ENCODE peak calls at places on chromosome 13, in eight cellular contexts. S, B, R, W, I, J, M and K are unnamed samples.

GRCh38 chr13:85586422-85586831 is 212.8 kb downstream of the SLITRK6 start:
- DNase-seq in R (no peak), W (no peak), I (peak), S (peak), M (no peak), J (no peak), B (peak), K (no peak)

GRCh38 chr13:39107484-39108040 is 69.3 kb downstream of the NHLRC3 start:
- DNase-seq in W (no peak), J (no peak), B (no peak), S (no peak), R (no peak), M (no peak), I (no peak), K (peak)

GRCh38 chr13:34833562-34834182 is 108.4 kb upstream of the NBEA start:
- DNase-seq in B (no peak), J (no peak), M (no peak), S (peak), I (no peak), W (peak), R (no peak), K (peak)

GRCh38 chr13:104833221-104833620 is 1702.2 kb downstream of the EFNB2 start:
- DNase-seq in W (no peak), J (no peak), I (no peak), M (no peak), S (no peak), B (no peak), R (no peak), K (no peak)

GRCh38 chr13:52447815-52448552 is 2.5 kb downstream of the VPS36 start:
- DNase-seq in I (no peak), R (no peak), B (no peak), J (no peak), S (no peak), M (no peak), W (no peak), K (peak)

GRCh38 chr13:61255035-61255796 is 160.4 kb downstream of the PCDH20 start:
- DNase-seq in I (no peak), M (no peak), S (no peak), J (no peak), W (peak), R (no peak), B (no peak), K (peak)

GRCh38 chr13:75687145-75687763 is 51.1 kb downstream of the LMO7 start:
- DNase-seq in W (no peak), B (no peak), J (no peak), M (no peak), R (no peak), S (peak), I (no peak), K (peak)

GRCh38 chr13:50617134-50617721 is 226.3 kb downstream of the DLEU7 start:
- DNase-seq in S (peak), W (no peak), M (no peak), R (no peak), J (no peak), B (peak), I (no peak), K (no peak)

GRCh38 chr13:73902296-73902695 is 231.9 kb downstream of the KLF12 start:
- DNase-seq in I (no peak), R (no peak), B (no peak), W (no peak), J (no peak), M (no peak), S (no peak), K (peak)

GRCh38 chr13:80551650-80552497 is 210.9 kb upstream of the SPRY2 start:
- DNase-seq in I (no peak), R (no peak), W (no peak), B (no peak), S (no peak), M (no peak), J (no peak), K (no peak)

GRCh38 chr13:59641758-59642157 is 522.0 kb downstream of the DIAPH3 start:
- DNase-seq in I (no peak), R (no peak), W (no peak), S (no peak), B (no peak), J (no peak), M (no peak), K (peak)

GRCh38 chr13:21336609-21337008 is 122.5 kb downstream of the ZDHHC20 start:
- DNase-seq in S (no peak), I (no peak), W (peak), M (no peak), B (no peak), J (no peak), R (no peak), K (no peak)

GRCh38 chr13:59425211-59425721 is 738.5 kb downstream of the DIAPH3 start:
- DNase-seq in S (peak), J (no peak), M (no peak), B (no peak), W (no peak), I (peak), R (no peak), K (no peak)

GRCh38 chr13:66154981-66155380 is 1075.2 kb downstream of the PCDH9 start:
- DNase-seq in J (no peak), I (no peak), S (peak), M (no peak), R (no peak), W (no peak), B (no peak), K (no peak)

GRCh38 chr13:26460652-26461051 is 96.8 kb upstream of the WASF3 start:
- DNase-seq in J (no peak), M (no peak), S (peak), I (no peak), B (no peak), R (no peak), W (no peak), K (no peak)

GRCh38 chr13:45055902-45056648 is 64.2 kb upstream of the GTF2F2 start:
- DNase-seq in M (no peak), R (no peak), W (no peak), J (no peak), S (peak), B (peak), I (no peak), K (no peak)

GRCh38 chr13:74068471-74068870 is 65.7 kb downstream of the KLF12 start:
- DNase-seq in S (no peak), R (no peak), M (no peak), J (no peak), B (no peak), W (no peak), I (no peak), K (no peak)

GRCh38 chr13:102401305-102401704 is 543 bp downstream of the FGF14 start:
- DNase-seq in W (no peak), S (no peak), B (no peak), J (no peak), M (no peak), I (no peak), R (no peak), K (no peak)

GRCh38 chr13:51518847-51519246 is 65.4 kb upstream of the WDFY2 start:
- DNase-seq in M (no peak), J (no peak), I (no peak), B (no peak), W (no peak), R (no peak), S (peak), K (no peak)

GRCh38 chr13:66152596-66152995 is 1077.5 kb downstream of the PCDH9 start:
- DNase-seq in B (no peak), J (no peak), R (no peak), W (no peak), M (no peak), S (no peak), I (no peak), K (no peak)

DNA sequence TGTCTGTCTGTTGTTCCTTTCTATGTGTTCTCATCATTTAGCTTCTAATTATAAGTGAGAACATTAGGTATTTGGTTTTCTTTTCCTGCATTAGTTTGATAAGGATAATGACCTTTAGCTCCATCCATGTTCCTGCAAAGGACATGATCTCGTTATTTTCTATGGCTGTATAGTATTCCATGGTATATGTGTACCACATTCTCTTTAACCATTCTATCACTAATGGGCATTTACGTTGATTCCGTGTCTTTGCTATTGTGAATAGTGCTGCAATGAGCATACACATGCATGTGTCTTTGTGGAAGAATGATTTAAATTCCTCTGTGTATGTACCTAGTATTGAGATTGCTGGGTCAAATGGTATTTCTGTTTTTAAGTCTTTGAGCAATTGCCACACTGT is 1799.7 kb downstream of the SLITRK5 start:
- DNase-seq in M (no peak), W (no peak), S (no peak), B (no peak), R (no peak), J (no peak), I (no peak), K (no peak)
- H3K27ac ChIP-seq in M (no peak), W (no peak), S (no peak), B (no peak), R (no peak), J (no peak), I (no peak), K (no peak)

GRCh38 chr13:64684685-64685431 is 2545.3 kb downstream of the PCDH9 start:
- DNase-seq in B (no peak), S (peak), M (no peak), J (no peak), R (no peak), W (peak), I (no peak), K (no peak)
- H3K27ac ChIP-seq in B (no peak), S (no peak), M (no peak), J (no peak), R (no peak), W (peak), I (no peak), K (no peak)

DNA sequence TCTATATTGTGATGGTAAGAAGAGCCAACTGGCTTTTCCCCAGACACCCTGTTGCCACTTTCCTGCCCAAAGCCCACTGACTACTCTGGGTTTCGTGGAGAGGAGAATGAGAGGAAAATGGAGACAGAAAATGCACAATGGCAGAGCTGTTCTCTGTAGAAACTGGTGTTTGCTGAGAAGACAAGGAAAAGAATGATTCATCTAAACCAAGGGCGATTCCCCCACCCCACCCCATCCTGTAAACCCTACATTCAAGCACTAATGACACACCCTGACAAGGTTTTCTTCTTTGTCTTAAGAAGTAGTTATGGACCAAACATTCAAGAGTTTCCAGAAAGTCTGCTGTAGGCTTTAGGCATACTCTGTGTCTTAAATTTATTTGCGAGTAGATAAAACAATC is 68.8 kb downstream of the DOCK9 start:
- DNase-seq in R (no peak), J (no peak), M (no peak), I (no peak), S (peak), W (no peak), B (peak), K (no peak)
- H3K27ac ChIP-seq in R (no peak), J (no peak), M (no peak), I (no peak), S (no peak), W (no peak), B (no peak), K (no peak)

GRCh38 chr13:108572782-108573211 is 56.6 kb upstream of the MYO16 start:
- DNase-seq in S (no peak), J (no peak), I (no peak), R (no peak), W (no peak), B (no peak), M (no peak), K (no peak)

GRCh38 chr13:108575430-108575829 is 54.0 kb upstream of the MYO16 start:
- DNase-seq in I (no peak), B (no peak), M (no peak), W (no peak), R (no peak), J (no peak), S (no peak), K (no peak)

GRCh38 chr13:108573455-108573854 is 56.0 kb upstream of the MYO16 start:
- DNase-seq in B (no peak), I (no peak), R (no peak), J (no peak), M (no peak), W (no peak), S (no peak), K (no peak)

DNA sequence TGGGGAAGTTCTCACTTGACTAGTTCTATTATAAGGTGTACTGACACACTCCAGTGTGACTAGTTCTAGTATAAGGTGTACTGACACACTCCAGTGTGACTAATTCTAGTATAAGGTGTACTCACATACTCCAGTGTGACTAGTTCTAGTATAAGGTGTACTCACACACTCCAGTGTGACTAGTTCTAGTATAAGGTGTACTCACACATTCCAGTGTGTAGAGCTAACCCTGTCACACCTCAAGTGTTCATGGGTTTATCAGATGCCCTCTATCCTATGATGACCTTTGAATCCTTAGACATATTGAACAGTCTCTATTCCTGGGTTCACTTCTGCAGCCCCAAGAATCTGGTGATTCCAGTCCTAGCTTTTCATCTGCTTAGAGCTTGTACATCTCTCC is 54.6 kb upstream of the MYO16 start:
- DNase-seq in M (no peak), W (no peak), B (no peak), S (no peak), R (no peak), I (no peak), J (no peak), K (no peak)
- H3K27ac ChIP-seq in M (no peak), W (no peak), B (no peak), S (no peak), R (no peak), I (no peak), J (no peak), K (no peak)

GRCh38 chr13:46667687-46668281 is 114.8 kb downstream of the LRCH1 start:
- DNase-seq in J (no peak), R (no peak), M (no peak), I (no peak), B (no peak), W (no peak), S (no peak), K (no peak)
- H3K27ac ChIP-seq in J (no peak), R (no peak), M (peak), I (peak), B (no peak), W (no peak), S (peak), K (no peak)

DNA sequence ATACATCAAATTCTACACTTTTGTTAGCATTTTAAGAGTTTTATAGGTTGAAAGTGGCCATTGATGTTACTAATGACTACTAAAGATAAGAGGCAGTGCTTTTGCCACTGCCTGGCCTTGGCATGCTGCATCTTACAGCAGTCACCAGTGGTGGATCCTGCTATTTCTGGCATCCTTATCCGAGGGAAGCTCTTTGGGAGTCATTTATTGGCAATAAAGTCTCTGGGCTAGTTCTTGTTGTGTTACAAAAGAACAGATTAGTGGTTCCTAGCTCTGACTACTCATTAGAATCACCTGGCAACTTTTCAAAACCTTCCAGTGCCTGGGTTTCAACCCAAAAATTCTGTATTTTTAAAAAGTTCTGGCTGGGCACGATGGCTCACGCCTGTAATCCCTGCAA is 94.5 kb downstream of the ZMYM2 start:
- DNase-seq in I (no peak), B (no peak), S (no peak), M (no peak), R (no peak), J (no peak), W (no peak), K (no peak)
- H3K27ac ChIP-seq in I (no peak), B (no peak), S (no peak), M (no peak), R (no peak), J (no peak), W (no peak), K (no peak)

GRCh38 chr13:83752141-83752540 is 130.1 kb downstream of the SLITRK1 start:
- DNase-seq in S (peak), I (no peak), M (no peak), W (no peak), J (no peak), B (peak), R (no peak), K (no peak)
- H3K27ac ChIP-seq in S (no peak), I (no peak), M (no peak), W (no peak), J (no peak), B (no peak), R (no peak), K (no peak)

DNA sequence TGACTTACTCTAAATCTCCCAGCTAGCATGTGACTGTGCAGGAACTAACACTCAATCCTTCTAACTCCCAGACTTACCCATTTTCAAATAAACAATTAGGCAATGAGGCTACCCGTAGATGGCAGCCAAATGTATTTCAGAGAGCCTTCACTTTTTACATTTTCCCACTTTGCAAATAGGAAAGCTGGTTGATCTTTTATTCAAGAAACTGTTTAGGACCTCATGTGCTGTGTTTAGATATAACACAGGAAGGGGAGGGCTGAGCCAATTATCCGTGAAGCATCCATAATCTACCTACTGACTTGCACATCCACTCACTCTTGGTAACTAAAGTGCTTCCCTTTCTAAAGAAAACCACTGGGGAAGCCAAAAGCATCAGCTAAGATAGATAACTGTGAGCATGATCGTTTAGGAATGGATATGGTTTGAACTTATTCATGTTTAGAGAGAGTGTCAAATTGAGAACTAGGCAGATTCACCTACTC is 33.4 kb downstream of the MBNL2 start:
- DNase-seq in R (no peak), J (no peak), W (no peak), B (no peak), M (no peak), I (no peak), S (peak), K (no peak)
- H3K27ac ChIP-seq in R (peak), J (peak), W (no peak), B (no peak), M (no peak), I (peak), S (peak), K (no peak)

GRCh38 chr13:30907167-30907761 is 1.2 kb downstream of the MEDAG start:
- DNase-seq in I (no peak), M (no peak), B (no peak), S (peak), W (no peak), J (no peak), R (peak), K (no peak)
- H3K27ac ChIP-seq in I (no peak), M (no peak), B (no peak), S (no peak), W (no peak), J (peak), R (peak), K (no peak)

DNA sequence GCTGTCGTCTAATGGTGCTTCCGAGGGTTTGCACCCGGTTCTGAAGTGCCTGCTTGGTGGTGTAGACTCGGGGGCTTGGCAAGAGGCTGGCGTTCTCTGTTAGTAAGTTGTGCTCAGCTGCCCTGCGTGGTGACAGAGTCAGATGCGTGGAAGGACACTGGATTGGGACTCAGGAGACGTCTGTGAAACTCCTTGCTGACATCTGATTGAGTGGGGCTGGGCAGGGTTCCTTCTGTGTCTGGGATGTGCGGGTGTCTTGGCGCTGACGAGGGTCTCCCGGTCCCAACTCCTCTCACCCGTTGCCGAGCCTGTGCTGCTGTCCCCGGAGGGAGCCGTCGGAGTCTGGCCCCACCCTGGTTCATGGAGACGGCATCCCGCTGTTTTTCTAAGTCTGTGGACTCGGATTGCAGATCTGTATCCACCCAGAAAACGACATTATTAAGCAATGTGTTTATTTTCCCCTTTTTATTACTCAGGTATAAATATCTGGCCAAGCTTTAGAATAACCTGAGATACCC is 16.4 kb upstream of the DCUN1D2 start:
- DNase-seq in B (no peak), R (no peak), I (no peak), W (no peak), S (no peak), M (no peak), J (no peak), K (no peak)
- H3K27ac ChIP-seq in B (no peak), R (no peak), I (no peak), W (no peak), S (no peak), M (no peak), J (no peak), K (no peak)